ENCODE peak calls at places on chromosomes 12 and 14, in seven cellular contexts. T is testis, D is NB4, K is ovary, O is esophagus squamous epithelium, C is H1, Y is heart left ventricle. Q is an unnamed sample.
A peak's percentile ranks its signal among the peaks of the same experiment; 100 is the strongest.

GRCh38 chr12:116832353-116832752 is 48.9 kb downstream of the HRK start:
- DNase-seq in T (no peak), D (no peak), K (no peak), O (no peak), C (no peak), Y (no peak), Q (no peak)

GRCh38 chr12:116708826-116709756 is 28.8 kb downstream of the SPRING1 start:
- DNase-seq in T (peak; percentile 79), D (peak; percentile 80), K (peak; percentile 70), O (no peak), C (no peak), Y (peak; percentile 44), Q (peak; percentile 70)

GRCh38 chr14:103123634-103124500 is 606 bp downstream of the TNFAIP2 start:
- DNase-seq in T (peak; percentile 62), D (peak; percentile 50), K (peak; percentile 33), O (no peak), C (no peak), Y (peak; percentile 71), Q (no peak)

GRCh38 chr12:20696181-20696580 is 1.0 kb downstream of the SLCO1C1 start:
- DNase-seq in T (peak; percentile 35), D (no peak), K (no peak), O (no peak), C (no peak), Y (peak; percentile 42), Q (no peak)

GRCh38 chr14:74401504-74402241 is 24.3 kb downstream of the SYNDIG1L start:
- DNase-seq in T (peak; percentile 26), D (peak; percentile 11), K (no peak), O (peak; percentile 50), C (no peak), Y (peak; percentile 29), Q (peak; percentile 47)

GRCh38 chr12:795305-795704 is 42.9 kb downstream of the WNK1 start:
- DNase-seq in T (no peak), D (peak; percentile 37), K (no peak), O (no peak), C (no peak), Y (no peak), Q (no peak)

GRCh38 chr12:88604646-88605045 is 24.4 kb upstream of the KITLG start:
- DNase-seq in T (no peak), D (no peak), K (no peak), O (no peak), C (no peak), Y (no peak), Q (no peak)

GRCh38 chr14:52678591-52678990 is 16.8 kb downstream of the ERO1A start:
- DNase-seq in T (no peak), D (peak; percentile 23), K (no peak), O (no peak), C (no peak), Y (no peak), Q (no peak)

GRCh38 chr14:37655418-37655817 is 60.0 kb downstream of the TTC6 start:
- DNase-seq in T (no peak), D (no peak), K (no peak), O (no peak), C (no peak), Y (no peak), Q (no peak)

GRCh38 chr14:35766036-35766699 is 42.9 kb downstream of the RALGAPA1 start:
- DNase-seq in T (no peak), D (no peak), K (no peak), O (no peak), C (no peak), Y (no peak), Q (no peak)

GRCh38 chr14:23727566-23728335 is 91.6 kb downstream of the DHRS2 start:
- DNase-seq in T (peak; percentile 39), D (peak; percentile 60), K (no peak), O (no peak), C (no peak), Y (no peak), Q (no peak)

GRCh38 chr14:64421166-64421565 is 33.0 kb downstream of the MTHFD1 start:
- DNase-seq in T (no peak), D (no peak), K (no peak), O (no peak), C (no peak), Y (no peak), Q (no peak)

GRCh38 chr12:69339999-69340398 is 8.2 kb upstream of the LYZ start:
- DNase-seq in T (no peak), D (peak; percentile 54), K (no peak), O (no peak), C (no peak), Y (no peak), Q (no peak)

GRCh38 chr12:11920231-11920630 is 150.5 kb upstream of the BCL2L14 start:
- DNase-seq in T (no peak), D (no peak), K (no peak), O (no peak), C (no peak), Y (no peak), Q (no peak)

GRCh38 chr14:68192935-68193334 is 373.4 kb downstream of the RAD51B start:
- DNase-seq in T (no peak), D (no peak), K (no peak), O (no peak), C (no peak), Y (no peak), Q (no peak)

GRCh38 chr14:50056457-50056856 is 59.9 kb downstream of the VCPKMT start:
- DNase-seq in T (no peak), D (no peak), K (no peak), O (no peak), C (no peak), Y (no peak), Q (no peak)

GRCh38 chr12:8781326-8781725 is 41.1 kb upstream of the A2ML1 start:
- DNase-seq in T (peak; percentile 66), D (no peak), K (no peak), O (no peak), C (no peak), Y (no peak), Q (no peak)

GRCh38 chr14:96811265-96811664 is 14.1 kb downstream of the VRK1 start:
- DNase-seq in T (no peak), D (no peak), K (no peak), O (no peak), C (no peak), Y (no peak), Q (no peak)

GRCh38 chr14:103104654-103105511 is 10.4 kb downstream of the EXOC3L4 start:
- DNase-seq in T (peak; percentile 81), D (peak; percentile 60), K (peak; percentile 84), O (no peak), C (no peak), Y (peak; percentile 73), Q (peak; percentile 71)

GRCh38 chr12:25958254-25959068 is at the start of gene RASSF8:
- DNase-seq in T (peak; percentile 66), D (peak; percentile 81), K (peak; percentile 88), O (no peak), C (no peak), Y (peak; percentile 84), Q (peak; percentile 53)
- TF ChIP-seq POLR2A in T (no peak), D (peak; percentile 14), K (peak; percentile 35), O (peak; percentile 44), C (peak; percentile 54), Y (no peak), Q (no peak)

DNA sequence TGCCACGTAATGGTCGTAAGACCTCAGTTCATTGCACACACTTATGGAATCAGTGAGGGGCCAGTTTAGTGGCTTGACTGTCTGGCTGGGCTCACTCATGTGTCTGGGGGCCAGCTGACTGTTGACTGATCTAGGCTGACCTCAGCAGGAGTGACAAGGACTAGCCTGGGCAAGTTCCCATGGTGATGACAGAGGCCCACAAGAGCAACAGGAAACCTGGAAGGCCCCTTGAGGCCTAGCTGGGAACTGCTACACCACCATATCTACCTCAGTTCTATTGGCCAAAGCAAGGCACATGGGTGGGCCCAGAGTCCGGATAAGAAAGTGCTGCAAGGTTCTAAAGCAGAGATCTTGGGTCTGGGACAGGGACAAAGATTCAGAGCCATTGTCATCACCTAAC is 21.3 kb upstream of the RFLNA start:
- DNase-seq in T (no peak), D (peak; percentile 91), K (no peak), O (no peak), C (peak; percentile 44), Y (no peak), Q (no peak)
- TF ChIP-seq CTCF in T (no peak), D (peak; percentile 67), K (no peak), O (no peak), C (peak; percentile 74), Y (no peak), Q (no peak)

GRCh38 chr12:132576701-132577100 is 33.7 kb downstream of the LRCOL1 start:
- DNase-seq in T (no peak), D (no peak), K (no peak), O (no peak), C (no peak), Y (no peak), Q (no peak)

GRCh38 chr12:132578826-132579225 is 31.6 kb downstream of the LRCOL1 start:
- DNase-seq in T (no peak), D (no peak), K (no peak), O (no peak), C (no peak), Y (no peak), Q (no peak)

GRCh38 chr12:132575661-132576060 is 34.7 kb downstream of the LRCOL1 start:
- DNase-seq in T (no peak), D (no peak), K (no peak), O (no peak), C (no peak), Y (no peak), Q (no peak)

GRCh38 chr12:132578118-132578517 is 32.3 kb downstream of the LRCOL1 start:
- DNase-seq in T (no peak), D (no peak), K (no peak), O (no peak), C (no peak), Y (no peak), Q (no peak)

GRCh38 chr12:132577191-132577920 is 33.0 kb downstream of the LRCOL1 start:
- DNase-seq in T (no peak), D (no peak), K (no peak), O (no peak), C (no peak), Y (no peak), Q (no peak)
- TF ChIP-seq POLR2A in T (no peak), D (no peak), K (no peak), O (no peak), C (no peak), Y (no peak), Q (no peak)

GRCh38 chr12:77377622-77378021 is 312.3 kb upstream of the E2F7 start:
- DNase-seq in T (no peak), D (no peak), K (no peak), O (no peak), C (no peak), Y (no peak), Q (no peak)

GRCh38 chr12:77372026-77372425 is 306.7 kb upstream of the E2F7 start:
- DNase-seq in T (no peak), D (no peak), K (no peak), O (no peak), C (no peak), Y (no peak), Q (no peak)

GRCh38 chr12:77372469-77372868 is 307.1 kb upstream of the E2F7 start:
- DNase-seq in T (no peak), D (no peak), K (no peak), O (no peak), C (no peak), Y (no peak), Q (no peak)

GRCh38 chr12:77374687-77375086 is 309.3 kb upstream of the E2F7 start:
- DNase-seq in T (no peak), D (no peak), K (no peak), O (no peak), C (no peak), Y (no peak), Q (no peak)

DNA sequence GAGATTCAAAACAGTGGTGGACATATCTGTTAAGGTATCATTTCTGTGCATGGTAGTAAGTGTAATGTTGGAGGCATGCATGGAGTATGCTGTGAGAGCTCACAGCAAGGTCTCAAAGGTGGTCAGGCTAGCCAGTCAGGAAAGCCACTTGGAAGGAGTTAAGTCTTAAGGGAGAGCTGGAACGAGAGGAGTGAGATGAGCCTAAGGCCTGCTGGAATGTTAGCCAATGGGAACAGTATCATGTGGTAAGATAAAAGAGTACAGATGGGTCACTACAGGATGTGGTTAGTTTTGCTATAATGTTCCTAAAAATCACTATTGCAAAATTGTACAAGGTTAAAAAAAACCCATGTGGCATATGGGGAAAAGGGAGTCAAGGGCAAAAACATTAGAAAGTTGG is 311.7 kb upstream of the E2F7 start:
- DNase-seq in T (no peak), D (peak; percentile 8), K (no peak), O (no peak), C (no peak), Y (no peak), Q (no peak)
- TF ChIP-seq CTCF in T (no peak), D (no peak), K (no peak), O (no peak), C (no peak), Y (no peak), Q (no peak)